ENCODE peak calls at places on chromosomes 4 and X, in six cellular contexts. I is fibroblast of lung, T is OCI-LY7, P is mammary epithelial cell, A is IMR-90, C is PC-3. Y is an unnamed sample.

GRCh38 chrX:136227948-136228584 is 23.1 kb downstream of the MAP7D3 start:
- DNase-seq in P (no peak), A (peak; percentile 48), T (no peak), I (no peak), C (peak; percentile 65), Y (no peak)

GRCh38 chrX:140157143-140157542 is 191.8 kb upstream of the CXorf66 start:
- DNase-seq in T (no peak), A (no peak), C (no peak), I (no peak), P (no peak), Y (no peak)

GRCh38 chr4:127759893-127760292 is 22.2 kb upstream of the HSPA4L start:
- DNase-seq in A (peak; percentile 4), I (no peak), T (no peak), P (peak; percentile 31), C (peak; percentile 81), Y (no peak)

GRCh38 chr4:73810191-73810590 is 26.3 kb upstream of the CXCL6 start:
- DNase-seq in P (no peak), A (no peak), I (no peak), T (no peak), C (no peak), Y (no peak)

GRCh38 chrX:20515841-20516461 is 249.2 kb upstream of the RPS6KA3 start:
- DNase-seq in I (peak; percentile 96), T (no peak), P (peak; percentile 89), C (peak; percentile 90), A (peak; percentile 90), Y (peak; percentile 49)

GRCh38 chr4:153676984-153677383 is 7.1 kb upstream of the TLR2 start:
- DNase-seq in C (peak; percentile 88), A (peak; percentile 63), P (peak; percentile 97), T (no peak), I (peak; percentile 93), Y (no peak)

GRCh38 chr4:40718571-40718970 is 31.2 kb upstream of the NSUN7 start:
- DNase-seq in I (no peak), P (no peak), C (peak; percentile 12), T (no peak), A (no peak), Y (no peak)

GRCh38 chr4:186820371-186820990 is 96.8 kb upstream of the FAT1 start:
- DNase-seq in T (no peak), P (no peak), I (peak; percentile 77), C (no peak), A (peak; percentile 61), Y (no peak)

GRCh38 chr4:94400191-94400590 is 51.6 kb upstream of the PDLIM5 start:
- DNase-seq in P (no peak), C (no peak), A (no peak), I (no peak), T (no peak), Y (no peak)

GRCh38 chr4:88018471-88018870 is 11.0 kb downstream of the PKD2 start:
- DNase-seq in A (peak; percentile 52), P (no peak), C (no peak), I (peak; percentile 76), T (no peak), Y (no peak)

GRCh38 chr4:150237110-150237852 is 159.0 kb downstream of the DCLK2 start:
- DNase-seq in T (no peak), A (peak; percentile 98), P (peak; percentile 75), C (peak; percentile 84), I (peak; percentile 99), Y (peak; percentile 79)

GRCh38 chrX:104310084-104310483 is 55.4 kb upstream of the ESX1 start:
- DNase-seq in I (peak; percentile 41), C (peak; percentile 73), A (peak; percentile 47), T (no peak), P (peak; percentile 37), Y (no peak)

GRCh38 chr4:134320048-134320447 is 118.5 kb upstream of the PABPC4L start:
- DNase-seq in C (peak; percentile 25), P (no peak), I (peak; percentile 38), A (peak; percentile 0), T (no peak), Y (no peak)

GRCh38 chr4:7014815-7015214 is 28.4 kb upstream of the TADA2B start:
- DNase-seq in P (no peak), T (no peak), C (no peak), A (no peak), I (no peak), Y (no peak)

GRCh38 chrX:150405576-150405975 is 42.5 kb downstream of the MAMLD1 start:
- DNase-seq in I (no peak), C (peak; percentile 14), A (no peak), P (no peak), T (no peak), Y (no peak)

GRCh38 chrX:88202149-88202548 is 544.9 kb upstream of the CPXCR1 start:
- DNase-seq in C (no peak), A (no peak), I (no peak), P (no peak), T (no peak), Y (no peak)

GRCh38 chr4:65983062-65983461 is 312.8 kb upstream of the EPHA5 start:
- DNase-seq in P (no peak), I (peak; percentile 72), C (no peak), A (no peak), T (no peak), Y (no peak)

GRCh38 chr4:158277558-158277957 is 67.3 kb downstream of the TMEM144 start:
- DNase-seq in T (no peak), A (no peak), I (no peak), C (no peak), P (no peak), Y (no peak)

GRCh38 chr4:166622425-166622977 is 611.8 kb downstream of the SPOCK3 start:
- DNase-seq in P (no peak), C (no peak), T (no peak), A (no peak), I (no peak), Y (no peak)

DNA sequence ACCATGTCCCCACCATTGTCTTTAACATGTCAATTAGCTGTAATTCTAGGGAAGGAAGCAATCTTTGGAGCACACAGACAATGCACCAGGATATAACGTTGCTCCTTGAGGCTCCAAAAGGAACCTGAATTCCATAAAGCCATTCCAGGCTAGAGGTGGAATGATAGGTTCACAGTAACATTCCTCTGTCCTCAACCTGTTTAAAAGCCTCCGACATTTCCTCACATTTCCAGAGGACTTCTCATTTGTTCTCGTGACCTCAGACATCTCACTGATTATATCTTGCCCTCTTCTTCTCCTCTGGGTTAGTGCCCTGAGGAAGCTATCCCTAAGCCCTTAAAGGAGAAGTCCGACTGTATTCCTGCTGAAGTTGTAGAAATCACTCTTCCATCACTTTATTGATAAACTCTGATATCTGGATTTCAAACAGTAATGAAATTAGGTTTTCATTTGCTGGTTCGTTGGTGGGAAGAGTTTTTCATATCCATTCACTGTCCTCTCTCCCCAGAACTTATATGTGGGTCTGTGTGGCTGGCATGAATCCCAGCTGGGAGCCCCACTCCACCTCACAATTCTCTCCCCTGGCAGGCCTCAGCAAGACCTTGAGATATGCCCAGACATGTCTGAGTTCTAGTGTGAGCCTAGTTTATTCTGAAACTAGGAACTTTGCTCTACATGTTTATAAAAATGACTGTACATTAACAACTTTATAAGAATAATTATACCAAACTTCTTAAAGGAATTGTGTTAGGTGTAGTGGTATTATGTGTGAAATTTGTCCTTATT is 44.3 kb upstream of the PRSS12 start:
- DNase-seq in P (peak; percentile 71), A (peak; percentile 38), C (no peak), I (no peak), T (no peak), Y (peak; percentile 85)
- H2AFZ ChIP-seq in P (peak overlapping the region; percentile 80), A (peak overlapping the region; percentile 68), C (no peak overlapping the region), I (peak overlapping the region; percentile 23), T (no peak overlapping the region), Y (no peak overlapping the region)

DNA sequence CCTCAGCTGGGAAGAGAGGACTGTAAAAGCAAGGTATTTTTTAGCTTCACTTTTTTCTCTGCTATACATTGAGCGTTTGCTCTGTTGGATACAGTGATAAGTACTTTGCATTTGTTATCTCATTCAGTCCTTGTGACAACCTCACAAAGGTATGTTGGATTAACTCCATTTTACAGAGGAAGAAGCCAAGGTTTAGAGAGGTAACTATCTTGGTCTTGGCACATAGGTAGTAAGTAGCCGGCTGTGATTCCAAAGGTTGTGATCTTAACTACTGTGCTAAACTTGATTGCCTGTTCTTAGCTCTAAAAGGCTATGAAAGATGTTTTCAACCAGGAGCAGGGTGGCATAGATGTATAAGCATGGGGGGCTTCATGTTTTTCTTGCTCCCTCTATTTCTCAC is 134.4 kb downstream of the POLA1 start:
- DNase-seq in C (no peak), P (no peak), T (no peak), I (no peak), A (no peak), Y (no peak)
- H3K36me3 ChIP-seq in C (peaks cover 9% of the 10 kb centered on the region), P (no peaks in the 10 kb centered on the region), T (peaks cover 85% of the 10 kb centered on the region), I (no peaks in the 10 kb centered on the region), A (no peaks in the 10 kb centered on the region), Y (peaks cover 5% of the 10 kb centered on the region)

DNA sequence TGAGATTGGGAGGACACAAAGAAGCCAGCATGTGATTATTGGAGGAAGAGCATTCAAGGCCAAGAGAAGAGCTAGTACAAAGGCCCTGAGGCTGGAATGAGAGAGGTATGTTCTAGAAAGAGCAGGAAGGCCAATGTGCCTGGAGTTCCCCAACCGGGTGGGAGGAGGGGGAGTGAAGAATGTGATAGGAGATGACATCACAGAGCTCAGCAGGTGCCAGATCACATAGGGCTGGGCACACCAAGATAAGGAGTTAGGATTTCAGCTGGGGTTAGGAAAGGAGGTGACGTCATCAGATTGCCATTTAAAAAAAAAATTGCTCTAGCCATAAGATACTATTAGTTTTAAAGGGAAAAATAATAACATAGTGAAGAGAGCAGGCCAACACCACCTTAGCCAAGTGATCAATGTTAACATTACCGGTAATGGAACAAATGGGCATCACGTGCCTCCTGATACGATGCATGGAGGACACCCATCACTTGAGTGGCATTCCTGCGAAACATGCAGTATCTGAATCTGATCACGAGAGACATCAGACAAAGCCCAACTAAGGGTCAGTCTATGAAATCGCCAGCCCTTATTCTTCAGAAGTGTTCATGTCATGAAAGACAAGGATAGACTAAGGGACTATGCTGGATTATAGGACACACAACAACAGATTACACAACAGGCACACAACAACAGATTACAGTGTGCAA is 344.3 kb downstream of the BCOR start:
- DNase-seq in P (peak; percentile 34), A (peak; percentile 73), T (no peak), I (peak; percentile 66), C (no peak), Y (peak; percentile 86)
- H3K4me2 ChIP-seq in P (no peak overlapping the region), A (no peak overlapping the region), T (no peak overlapping the region), I (no peak overlapping the region), C (no peak overlapping the region), Y (no peak overlapping the region)

DNA sequence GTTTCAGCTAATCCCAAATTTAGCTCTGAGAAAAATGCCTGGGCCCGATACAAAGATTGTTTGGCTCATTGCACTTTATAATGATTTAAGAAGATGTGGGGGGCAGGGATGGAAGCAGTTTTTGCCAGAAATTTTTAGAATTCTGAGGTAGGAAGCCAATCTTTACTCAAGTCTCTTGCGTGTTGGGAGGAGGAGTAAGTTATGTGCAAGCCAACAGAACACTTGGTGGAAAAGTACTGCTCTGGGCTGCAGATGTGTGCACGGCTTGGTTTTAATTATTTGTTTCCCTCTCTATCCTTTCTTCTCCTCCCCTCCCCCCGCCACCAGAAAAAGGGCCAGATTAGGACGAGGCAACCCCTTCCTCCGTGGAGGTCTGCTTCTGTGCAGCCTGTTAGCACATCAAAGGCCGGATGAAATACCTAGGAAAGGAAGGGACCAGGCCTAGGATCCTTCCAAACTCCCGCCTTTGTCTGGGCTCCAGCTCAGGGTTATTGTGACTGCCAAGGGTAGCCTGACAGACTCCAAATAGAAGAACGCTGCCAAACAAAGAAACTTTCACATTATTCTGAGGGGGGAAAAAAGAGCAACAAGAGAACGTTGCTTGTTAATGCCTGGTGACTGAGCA is 1.0 kb upstream of the PGRMC1 start:
- DNase-seq in I (no peak), P (no peak), T (no peak), A (no peak), C (no peak), Y (no peak)
- H2AFZ ChIP-seq in I (no peak overlapping the region), P (peak overlapping the region; percentile 83), T (no peak overlapping the region), A (no peak overlapping the region), C (no peak overlapping the region), Y (no peak overlapping the region)